ENCODE peak calls at places on chromosomes 16 and 17, in ten cellular contexts. F, B, N, I, G, Z, H, R, E and C are unnamed samples.
A peak's percentile ranks its signal among the peaks of the same experiment; 100 is the strongest.

GRCh38 chr17:66542183-66542966 is 240.0 kb downstream of the PRKCA start:
- DNase-seq in F (no peak), B (no peak), N (no peak), I (peak; percentile 34), G (no peak), Z (no peak), H (no peak), R (no peak), E (no peak), C (no peak)

GRCh38 chr17:76278268-76278908 is 13.2 kb downstream of the UBALD2 start:
- DNase-seq in F (no peak), B (no peak), N (no peak), I (no peak), G (no peak), Z (no peak), H (no peak), R (no peak), E (no peak), C (no peak)

GRCh38 chr17:1714980-1715802 is 5.0 kb upstream of the TLCD2 start:
- DNase-seq in F (peak; percentile 68), B (peak; percentile 40), N (no peak), I (no peak), G (peak; percentile 92), Z (peak; percentile 76), H (peak; percentile 51), R (no peak), E (no peak), C (no peak)

GRCh38 chr16:15576960-15577958 is 65.7 kb downstream of the MARF1 start:
- DNase-seq in F (no peak), B (no peak), N (no peak), I (no peak), G (no peak), Z (no peak), H (no peak), R (no peak), E (no peak), C (no peak)

GRCh38 chr16:75074415-75074793 is 42.2 kb downstream of the LDHD start:
- DNase-seq in F (no peak), B (no peak), N (no peak), I (no peak), G (no peak), Z (no peak), H (no peak), R (no peak), E (no peak), C (no peak)

GRCh38 chr16:56041556-56042140 is 149.6 kb upstream of the GNAO1 start:
- DNase-seq in F (peak; percentile 42), B (peak; percentile 31), N (peak; percentile 12), I (no peak), G (peak; percentile 15), Z (no peak), H (no peak), R (no peak), E (peak; percentile 9), C (no peak)

GRCh38 chr17:41392278-41392677 is 5.1 kb downstream of the KRT31 start:
- DNase-seq in F (no peak), B (no peak), N (no peak), I (no peak), G (no peak), Z (no peak), H (no peak), R (no peak), E (no peak), C (no peak)

GRCh38 chr16:30552956-30553355 is 5.2 kb downstream of the ZNF764 start:
- DNase-seq in F (no peak), B (no peak), N (no peak), I (no peak), G (no peak), Z (no peak), H (no peak), R (no peak), E (no peak), C (no peak)

GRCh38 chr17:50534222-50534978 is 1.9 kb downstream of the EPN3 start:
- DNase-seq in F (peak; percentile 57), B (no peak), N (no peak), I (no peak), G (no peak), Z (no peak), H (no peak), R (no peak), E (no peak), C (no peak)

GRCh38 chr17:9435165-9435564 is 140.5 kb downstream of the STX8 start:
- DNase-seq in F (no peak), B (no peak), N (no peak), I (no peak), G (no peak), Z (no peak), H (no peak), R (no peak), E (no peak), C (no peak)

GRCh38 chr16:52561910-52562741 is 15.2 kb upstream of the TOX3 start:
- DNase-seq in F (no peak), B (no peak), N (peak; percentile 37), I (no peak), G (no peak), Z (no peak), H (no peak), R (no peak), E (no peak), C (no peak)

GRCh38 chr16:11201498-11202259 is 54.3 kb downstream of the SOCS1 start:
- DNase-seq in F (no peak), B (no peak), N (no peak), I (peak; percentile 46), G (no peak), Z (peak; percentile 25), H (no peak), R (no peak), E (no peak), C (no peak)

GRCh38 chr16:30677931-30678585 is 19.8 kb downstream of the FBRS start:
- DNase-seq in F (no peak), B (no peak), N (no peak), I (no peak), G (no peak), Z (no peak), H (no peak), R (no peak), E (no peak), C (no peak)

GRCh38 chr17:44361292-44362055 is 2.2 kb downstream of the FAM171A2 start:
- DNase-seq in F (no peak), B (no peak), N (no peak), I (no peak), G (no peak), Z (no peak), H (no peak), R (no peak), E (no peak), C (no peak)

GRCh38 chr16:88743693-88744519 is 37.6 kb downstream of the CTU2 start:
- DNase-seq in F (peak; percentile 90), B (peak; percentile 45), N (no peak), I (peak; percentile 35), G (peak; percentile 78), Z (no peak), H (peak; percentile 51), R (peak; percentile 48), E (peak; percentile 61), C (peak; percentile 87)

GRCh38 chr16:71894229-71894920 is 956 bp upstream of the IST1 start:
- DNase-seq in F (peak; percentile 53), B (peak; percentile 70), N (peak; percentile 38), I (peak; percentile 11), G (peak; percentile 49), Z (no peak), H (peak; percentile 44), R (peak; percentile 37), E (no peak), C (no peak)

GRCh38 chr17:39898088-39898487 is 20.3 kb downstream of the GSDMB start:
- DNase-seq in F (no peak), B (no peak), N (no peak), I (no peak), G (no peak), Z (no peak), H (no peak), R (no peak), E (no peak), C (no peak)

GRCh38 chr17:74211141-74211928 is 2.0 kb upstream of the TTYH2 start:
- DNase-seq in F (peak; percentile 48), B (no peak), N (no peak), I (no peak), G (no peak), Z (no peak), H (no peak), R (no peak), E (no peak), C (no peak)

GRCh38 chr17:4003501-4004421 is 39.5 kb upstream of the ATP2A3 start:
- DNase-seq in F (no peak), B (no peak), N (no peak), I (no peak), G (peak; percentile 36), Z (no peak), H (no peak), R (no peak), E (no peak), C (no peak)

GRCh38 chr17:9643611-9644010 is 1.7 kb upstream of the USP43 start:
- DNase-seq in F (no peak), B (no peak), N (no peak), I (no peak), G (no peak), Z (no peak), H (no peak), R (no peak), E (no peak), C (no peak)

GRCh38 chr17:15031971-15032370 is 233.2 kb downstream of the PMP22 start:
- DNase-seq in F (no peak), B (no peak), N (no peak), I (no peak), G (no peak), Z (no peak), H (no peak), R (no peak), E (no peak), C (no peak)

GRCh38 chr17:75846701-75847594 is 2.7 kb upstream of the UNC13D start:
- DNase-seq in F (no peak), B (no peak), N (no peak), I (no peak), G (no peak), Z (no peak), H (no peak), R (no peak), E (no peak), C (no peak)

GRCh38 chr17:304461-304860 is 48.1 kb downstream of the RPH3AL start:
- DNase-seq in F (no peak), B (no peak), N (no peak), I (no peak), G (peak; percentile 38), Z (no peak), H (no peak), R (no peak), E (no peak), C (no peak)

GRCh38 chr17:66474810-66475497 is 172.5 kb downstream of the PRKCA start:
- DNase-seq in F (no peak), B (no peak), N (no peak), I (no peak), G (no peak), Z (no peak), H (no peak), R (no peak), E (no peak), C (no peak)

GRCh38 chr16:31179153-31179746 is 689 bp upstream of the FUS start:
- DNase-seq in F (no peak), B (no peak), N (no peak), I (no peak), G (peak; percentile 18), Z (no peak), H (no peak), R (no peak), E (peak; percentile 15), C (no peak)

GRCh38 chr17:6569391-6570302 is 13.3 kb upstream of the PITPNM3 start:
- DNase-seq in F (no peak), B (no peak), N (no peak), I (no peak), G (no peak), Z (no peak), H (no peak), R (no peak), E (no peak), C (peak; percentile 42)

GRCh38 chr17:75535119-75535537 is 9.6 kb downstream of the LLGL2 start:
- DNase-seq in F (no peak), B (no peak), N (no peak), I (peak; percentile 38), G (no peak), Z (no peak), H (no peak), R (no peak), E (no peak), C (no peak)

GRCh38 chr17:15513058-15513858 is 45.8 kb upstream of the CDRT4 start:
- DNase-seq in F (no peak), B (peak; percentile 93), N (no peak), I (no peak), G (no peak), Z (no peak), H (no peak), R (no peak), E (no peak), C (no peak)